ENCODE peak calls at places on chromosomes 6 and 20, in five cellular contexts. G is fibroblast of mammary gland, N is RPMI7951, V is HCT116, O is AG20443. U is an unnamed sample.

GRCh38 chr20:46367967-46368901 is 38.2 kb downstream of the ELMO2 start:
- DNase-seq in G (no peak), N (peak; percentile 22), O (no peak), V (no peak), U (no peak)

GRCh38 chr6:13812359-13812642 is 2.1 kb downstream of the MCUR1 start:
- DNase-seq in N (no peak), V (no peak), O (no peak), G (no peak), U (no peak)

GRCh38 chr6:154403803-154404202 is 47.2 kb upstream of the IPCEF1 start:
- DNase-seq in N (peak; percentile 84), V (no peak), G (peak; percentile 77), O (peak; percentile 45), U (no peak)

GRCh38 chr20:15604406-15604805 is 968.8 kb downstream of the KIF16B start:
- DNase-seq in G (no peak), N (peak; percentile 23), O (no peak), V (no peak), U (no peak)

GRCh38 chr6:131924881-131925474 is 26.2 kb downstream of the CCN2 start:
- DNase-seq in V (peak; percentile 49), G (peak; percentile 67), O (peak; percentile 65), N (peak; percentile 67), U (peak; percentile 62)

GRCh38 chr20:37408930-37409210 is 62.9 kb downstream of the SRC start:
- DNase-seq in O (no peak), V (no peak), N (peak; percentile 14), G (no peak), U (no peak)

GRCh38 chr6:143949962-143950361 is 58.1 kb downstream of the PLAGL1 start:
- DNase-seq in O (no peak), G (no peak), V (no peak), N (no peak), U (no peak)

GRCh38 chr6:64330694-64331309 is 695.2 kb downstream of the PHF3 start:
- DNase-seq in O (no peak), V (no peak), N (no peak), G (peak; percentile 60), U (peak; percentile 57)

GRCh38 chr6:145332001-145332400 is 403.3 kb downstream of the EPM2A start:
- DNase-seq in G (no peak), V (no peak), O (no peak), N (peak; percentile 3), U (no peak)

GRCh38 chr6:148984516-148985056 is 237.8 kb downstream of the UST start:
- DNase-seq in N (no peak), G (no peak), V (no peak), O (no peak), U (no peak)

GRCh38 chr6:56087421-56087820 is 160.0 kb downstream of the COL21A1 start:
- DNase-seq in V (no peak), G (no peak), O (no peak), N (peak; percentile 49), U (no peak)

GRCh38 chr6:89928604-89929003 is 34.3 kb downstream of the GJA10 start:
- DNase-seq in N (no peak), G (peak; percentile 48), O (no peak), V (no peak), U (no peak)

GRCh38 chr20:37202267-37202943 is 23.1 kb upstream of the MROH8 start:
- DNase-seq in V (peak; percentile 35), N (peak; percentile 96), O (peak; percentile 86), G (peak; percentile 96), U (peak; percentile 69)

GRCh38 chr6:124928831-124929230 is 33.4 kb upstream of the RNF217 start:
- DNase-seq in G (no peak), O (no peak), N (peak; percentile 51), V (no peak), U (no peak)

GRCh38 chr6:43115365-43115764 is 39.3 kb downstream of the PTK7 start:
- DNase-seq in V (no peak), N (peak; percentile 81), G (no peak), O (no peak), U (no peak)

GRCh38 chr6:36621371-36621855 is 27.3 kb downstream of the SRSF3 start:
- DNase-seq in N (no peak), V (no peak), O (no peak), G (no peak), U (no peak)

GRCh38 chr6:80376411-80376810 is 269.9 kb downstream of the BCKDHB start:
- DNase-seq in V (no peak), G (no peak), O (no peak), N (no peak), U (no peak)

GRCh38 chr6:169240125-169240524 is 13.5 kb downstream of the THBS2 start:
- DNase-seq in N (no peak), O (no peak), V (no peak), G (no peak), U (no peak)

GRCh38 chr20:39019805-39020325 is 57.7 kb downstream of the DHX35 start:
- DNase-seq in N (peak; percentile 7), O (no peak), G (peak; percentile 6), V (no peak), U (no peak)

GRCh38 chr6:13573669-13574110 is 711 bp upstream of the SIRT5 start:
- DNase-seq in G (peak; percentile 65), V (peak; percentile 18), O (peak; percentile 65), N (peak; percentile 65), U (peak; percentile 54)

U was measured in LoVo.